ENCODE peak calls at places on chromosomes 5 and 9, in nine cellular contexts. N is HCT116; R is body of pancreas; G is CD4-positive, alpha-beta T cell; Y is mesendoderm; C is foreskin fibroblast; T is stomach; B is lung microvascular endothelial cell; Q is HCEC 1CT. L is an unnamed sample.

GRCh38 chr9:95182854-95183563 is 134.5 kb downstream of the FANCC start:
- DNase-seq in N (no peak), R (peak; percentile 40), G (no peak), Y (peak; percentile 83), C (no peak), T (no peak), B (no peak), Q (no peak), L (no peak)

GRCh38 chr9:128027166-128027539 is 40.0 kb downstream of the NAIF1 start:
- DNase-seq in N (no peak), R (no peak), G (peak; percentile 47), Y (peak; percentile 25), C (peak; percentile 22), T (no peak), B (peak; percentile 14), Q (peak; percentile 14), L (no peak)

GRCh38 chr9:14719231-14719923 is 3.2 kb downstream of the CER1 start:
- DNase-seq in N (no peak), R (no peak), G (no peak), Y (no peak), C (no peak), T (no peak), B (no peak), Q (no peak), L (no peak)

GRCh38 chr5:41253109-41253508 is 39.8 kb upstream of the C6 start:
- DNase-seq in N (no peak), R (no peak), G (no peak), Y (no peak), C (no peak), T (no peak), B (no peak), Q (no peak), L (no peak)

GRCh38 chr9:109517798-109518435 is 19.8 kb upstream of the PTPN3 start:
- DNase-seq in N (no peak), R (peak; percentile 68), G (no peak), Y (no peak), C (no peak), T (peak; percentile 66), B (no peak), Q (no peak), L (no peak)

GRCh38 chr9:121509175-121509574 is 9.5 kb upstream of the GGTA1 start:
- DNase-seq in N (no peak), R (no peak), G (no peak), Y (no peak), C (no peak), T (no peak), B (no peak), Q (no peak), L (no peak)

GRCh38 chr9:20623021-20623747 is 885 bp upstream of the MLLT3 start:
- DNase-seq in N (no peak), R (peak; percentile 14), G (peak; percentile 58), Y (peak; percentile 14), C (peak; percentile 55), T (peak; percentile 46), B (peak; percentile 6), Q (no peak), L (peak; percentile 26)

GRCh38 chr5:136132087-136132486 is 558 bp upstream of the SMAD5 start:
- DNase-seq in N (no peak), R (no peak), G (no peak), Y (peak; percentile 23), C (no peak), T (no peak), B (no peak), Q (no peak), L (no peak)

GRCh38 chr5:149838881-149839739 is 105.5 kb downstream of the PDE6A start:
- DNase-seq in N (peak; percentile 22), R (no peak), G (no peak), Y (no peak), C (peak; percentile 81), T (peak; percentile 34), B (no peak), Q (peak; percentile 77), L (no peak)

GRCh38 chr5:138649775-138650174 is 74.6 kb upstream of the HSPA9 start:
- DNase-seq in N (no peak), R (no peak), G (no peak), Y (no peak), C (no peak), T (no peak), B (no peak), Q (no peak), L (no peak)

L was measured in mucosa of gallbladder.